ENCODE peak calls at places on chromosome 14, in nine cellular contexts. S, Z, E, M, D, V, P, R and F are unnamed samples.

GRCh38 chr14:75249251-75249957 is 29.2 kb upstream of the FOS start:
- DNase-seq in M (peak), V (peak), Z (no peak), P (peak), D (no peak), R (no peak), E (peak), S (no peak), F (no peak)

GRCh38 chr14:33254876-33255275 is 316.2 kb downstream of the NPAS3 start:
- DNase-seq in D (no peak), Z (no peak), P (no peak), E (no peak), R (no peak), V (no peak), S (no peak), M (no peak), F (no peak)

GRCh38 chr14:70361893-70362292 is 2.4 kb upstream of the COX16 start:
- DNase-seq in Z (no peak), E (no peak), S (no peak), R (no peak), V (no peak), P (no peak), D (no peak), M (no peak), F (no peak)

GRCh38 chr14:89330236-89331002 is 86.6 kb downstream of the FOXN3 start:
- DNase-seq in E (no peak), P (no peak), D (no peak), R (no peak), Z (no peak), M (no peak), V (no peak), S (no peak), F (no peak)

GRCh38 chr14:52049721-52050588 is 18.9 kb downstream of the NID2 start:
- DNase-seq in E (no peak), P (no peak), S (no peak), V (no peak), R (no peak), M (no peak), D (no peak), Z (no peak), F (no peak)

GRCh38 chr14:50139192-50139591 is 22.8 kb upstream of the VCPKMT start:
- DNase-seq in Z (no peak), V (no peak), D (no peak), R (no peak), S (no peak), E (no peak), P (no peak), M (no peak), F (no peak)

GRCh38 chr14:100662850-100663527 is 63.7 kb upstream of the DLK1 start:
- DNase-seq in D (peak), V (peak), M (peak), E (peak), P (no peak), S (peak), Z (peak), R (peak), F (peak)

GRCh38 chr14:91374287-91374880 is 43.2 kb downstream of the CCDC88C start:
- DNase-seq in S (no peak), V (no peak), D (no peak), E (no peak), Z (no peak), R (no peak), M (no peak), P (no peak), F (no peak)